ENCODE peak calls at places on chromosomes 11 and 22, in six cellular contexts. T is CD8-positive, alpha-beta T cell; H is effector memory CD4-positive, alpha-beta T cell; W is CD4-positive, alpha-beta T cell; V is Peyer's patch; Q is PC-3. K is an unnamed sample. For H3K27me3, the result is how much of the 10 kb centered on the place peaks cover.

GRCh38 chr11:16883179-16883578 is 131.0 kb downstream of the PLEKHA7 start:
- DNase-seq in H (no peak), W (no peak), Q (peak), V (no peak), T (no peak), K (peak)

GRCh38 chr11:80899381-80899780 is 1458.6 kb upstream of the TENM4 start:
- DNase-seq in W (no peak), V (no peak), T (no peak), Q (peak), H (no peak), K (no peak)

GRCh38 chr11:94312339-94312738 is 8.0 kb downstream of the IZUMO1R start:
- DNase-seq in V (no peak), T (no peak), W (no peak), H (no peak), Q (no peak), K (no peak)

GRCh38 chr11:86676533-86677154 is 4.2 kb upstream of the ME3 start:
- DNase-seq in V (no peak), W (no peak), Q (peak), T (no peak), H (no peak), K (peak)

GRCh38 chr11:64271339-64272132 is 12.9 kb downstream of the BAD start:
- DNase-seq in W (peak), V (peak), Q (peak), T (peak), H (peak), K (peak)

GRCh38 chr11:86396403-86396802 is 21.7 kb downstream of the CCDC81 start:
- DNase-seq in V (no peak), W (no peak), H (no peak), T (no peak), Q (peak), K (no peak)

GRCh38 chr11:40819230-40819629 is 640.2 kb downstream of the LRRC4C start:
- DNase-seq in W (no peak), H (no peak), V (no peak), Q (no peak), T (no peak), K (peak)

GRCh38 chr11:60197442-60197841 is 14.6 kb upstream of the MS4A6A start:
- DNase-seq in V (no peak), Q (no peak), H (no peak), W (no peak), T (no peak), K (no peak)

GRCh38 chr11:85961930-85962363 is 106.8 kb downstream of the CCDC83 start:
- DNase-seq in H (no peak), V (no peak), Q (no peak), T (no peak), W (no peak), K (no peak)

GRCh38 chr22:26619510-26619909 is 1.7 kb upstream of the CRYBB1 start:
- DNase-seq in H (no peak), T (no peak), V (no peak), Q (no peak), W (no peak), K (no peak)
- H3K27me3 ChIP-seq in H (under half), T (under half), V (under half), Q (under half), W (under half), K (under half)

GRCh38 chr11:61675826-61676225 is 4.4 kb upstream of the DAGLA start:
- DNase-seq in W (no peak), T (no peak), H (no peak), V (no peak), Q (no peak), K (peak)

GRCh38 chr11:61669417-61669816 is 10.8 kb upstream of the DAGLA start:
- DNase-seq in T (no peak), W (no peak), V (no peak), Q (no peak), H (no peak), K (no peak)

GRCh38 chr11:61667684-61668320 is 12.4 kb upstream of the DAGLA start:
- DNase-seq in W (no peak), H (no peak), T (no peak), V (no peak), Q (no peak), K (no peak)

GRCh38 chr11:61670626-61671025 is 9.6 kb upstream of the DAGLA start:
- DNase-seq in T (no peak), Q (no peak), W (no peak), H (no peak), V (no peak), K (no peak)

GRCh38 chr11:61671527-61671926 is 8.7 kb upstream of the DAGLA start:
- DNase-seq in T (no peak), V (no peak), H (no peak), W (no peak), Q (peak), K (peak)
- H3K27me3 ChIP-seq in T (under half), V (under half), H (under half), W (under half), Q (under half), K (under half)

GRCh38 chr11:10601722-10602281 is 33.3 kb upstream of the LYVE1 start:
- DNase-seq in T (no peak), H (no peak), Q (no peak), W (no peak), V (no peak), K (no peak)
- H3K27me3 ChIP-seq in T (under half), H (under half), Q (under half), W (under half), V (under half), K (under half)

GRCh38 chr11:1201395-1202153 is 21.3 kb upstream of the MUC5B start:
- DNase-seq in H (no peak), Q (no peak), W (no peak), V (no peak), T (no peak), K (no peak)
- H3K27me3 ChIP-seq in H (under half), Q (under half), W (under half), V (under half), T (under half), K (under half)

GRCh38 chr11:367956-368413 is 1.3 kb upstream of the B4GALNT4 start:
- DNase-seq in W (no peak), T (no peak), V (no peak), Q (no peak), H (no peak), K (no peak)

GRCh38 chr11:368414-369335 is 624 bp upstream of the B4GALNT4 start:
- DNase-seq in Q (peak), H (no peak), T (no peak), W (no peak), V (no peak), K (peak)

GRCh38 chr11:371051-371450 is 1.8 kb downstream of the B4GALNT4 start:
- DNase-seq in Q (no peak), H (no peak), V (no peak), T (no peak), W (no peak), K (no peak)

GRCh38 chr11:370087-370941 is 1.0 kb downstream of the B4GALNT4 start:
- DNase-seq in W (no peak), T (no peak), V (no peak), Q (no peak), H (no peak), K (peak)

GRCh38 chr11:369336-370018 is at the start of gene B4GALNT4:
- DNase-seq in W (peak), T (no peak), Q (peak), V (no peak), H (no peak), K (peak)
- H3K27me3 ChIP-seq in W (under half), T (under half), Q (under half), V (under half), H (under half), K (under half)

GRCh38 chr11:92226331-92227232 is 2.0 kb downstream of the FAT3 start:
- DNase-seq in W (no peak), T (no peak), V (no peak), H (no peak), Q (no peak), K (peak)

GRCh38 chr11:92224394-92225205 is at the start of gene FAT3:
- DNase-seq in W (no peak), Q (no peak), H (no peak), V (peak), T (no peak), K (peak)

GRCh38 chr11:92227233-92227593 is 2.6 kb downstream of the FAT3 start:
- DNase-seq in T (no peak), H (no peak), Q (no peak), W (no peak), V (no peak), K (peak)

GRCh38 chr11:92225206-92225562 is 566 bp downstream of the FAT3 start:
- DNase-seq in T (no peak), W (no peak), V (no peak), H (no peak), Q (no peak), K (peak)

DNA sequence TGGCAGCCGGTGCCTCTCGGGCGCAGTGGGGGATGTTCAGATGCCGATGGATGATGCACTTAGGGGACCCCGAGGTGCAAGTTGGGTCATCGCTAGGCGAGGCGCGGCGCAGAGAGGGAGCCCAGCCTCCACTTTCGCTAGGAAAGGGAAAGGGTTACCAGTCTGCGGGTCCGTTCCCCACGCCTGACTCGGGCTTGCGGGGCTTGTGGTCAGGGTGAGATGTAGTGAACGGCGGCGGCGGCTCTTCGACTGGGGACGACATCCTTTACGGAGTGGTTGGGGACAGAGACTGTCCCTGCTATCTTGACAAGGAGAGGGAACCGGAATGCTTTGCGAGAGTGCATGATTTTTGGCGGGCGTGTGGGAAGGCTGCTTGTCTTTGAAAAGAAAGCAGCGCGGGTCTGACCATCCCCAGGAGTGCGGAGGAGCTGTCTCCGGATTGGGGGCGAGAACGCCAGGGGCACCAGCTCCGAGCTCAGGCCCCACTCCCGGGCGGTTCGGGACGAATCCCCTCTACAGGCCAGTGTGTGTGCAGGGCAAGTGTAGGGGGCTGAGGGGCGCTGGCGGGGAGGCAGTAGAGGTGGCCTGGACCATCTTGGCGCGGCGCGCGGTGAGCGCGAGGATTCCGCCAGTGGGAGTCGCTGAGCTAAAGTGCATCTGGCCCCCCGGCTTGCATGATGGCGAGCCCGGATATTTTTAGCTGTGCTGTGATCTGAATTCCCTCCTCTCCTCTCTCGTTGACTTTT is 1.1 kb downstream of the FAT3 start:
- DNase-seq in V (peak), T (no peak), H (no peak), Q (no peak), W (no peak), K (peak)
- H3K27me3 ChIP-seq in V (under half), T (under half), H (under half), Q (under half), W (under half), K (under half)

GRCh38 chr22:44735518-44736428 is 16.6 kb upstream of the ARHGAP8 start:
- DNase-seq in V (peak), T (peak), W (peak), H (peak), Q (peak), K (peak)
- H3K27me3 ChIP-seq in V (under half), T (under half), W (under half), H (under half), Q (under half), K (under half)

GRCh38 chr11:11558352-11558751 is 63.5 kb downstream of the GALNT18 start:
- DNase-seq in Q (no peak), V (no peak), T (no peak), W (no peak), H (no peak), K (no peak)
- H3K27me3 ChIP-seq in Q (under half), V (under half), T (under half), W (under half), H (under half), K (under half)

DNA sequence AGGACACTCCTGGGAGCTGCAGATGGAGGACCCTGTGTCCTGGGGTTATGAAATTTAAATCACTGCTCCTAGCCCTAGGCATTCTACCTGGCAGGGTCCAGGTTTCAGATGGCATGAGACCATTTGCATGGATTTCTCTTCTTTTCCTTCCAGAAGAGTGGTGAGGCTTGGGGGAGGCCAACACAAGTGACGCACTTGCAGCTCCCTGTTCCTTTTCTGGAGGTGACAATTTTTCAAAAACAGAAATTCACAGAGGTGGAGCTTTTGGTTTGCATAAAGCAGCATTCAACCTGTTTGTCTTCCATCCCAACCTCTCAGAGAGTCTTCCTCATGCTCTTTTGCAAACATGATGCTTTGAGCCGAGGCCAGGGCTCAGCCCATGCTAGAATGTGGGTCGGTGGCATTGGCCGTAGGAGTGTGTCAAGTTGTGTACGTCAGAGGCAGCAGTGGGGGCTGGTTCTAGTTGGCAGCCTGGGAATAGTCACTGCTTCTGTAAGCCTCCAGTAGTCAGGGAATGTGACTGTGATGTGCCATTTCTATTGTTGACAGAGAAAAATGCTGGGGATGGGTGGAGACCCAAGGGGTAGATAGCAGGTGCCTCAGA is 6.4 kb downstream of the CRY2 start:
- DNase-seq in T (no peak), V (no peak), H (no peak), W (no peak), Q (no peak), K (no peak)
- H3K27me3 ChIP-seq in T (under half), V (under half), H (under half), W (under half), Q (under half), K (under half)

K was measured in endodermal cell.